ENCODE peak calls at places on chromosomes 6 and 20, in ten cellular contexts. A, N, B, Z, T, P, X, K, O and E are unnamed samples.

GRCh38 chr6:122736606-122737005 is 42.9 kb upstream of the FABP7 start:
- DNase-seq in A (no peak), N (no peak), B (no peak), Z (no peak), T (no peak), P (no peak), X (no peak), K (no peak), O (no peak), E (no peak)

GRCh38 chr6:115396112-115396906 is 664.4 kb downstream of the FRK start:
- DNase-seq in A (no peak), N (no peak), B (no peak), Z (no peak), T (no peak), P (no peak), X (no peak), K (no peak), O (no peak), E (no peak)

GRCh38 chr6:157669747-157670216 is 153.3 kb upstream of the SNX9 start:
- DNase-seq in A (peak; percentile 93), N (peak; percentile 97), B (no peak), Z (peak; percentile 54), T (no peak), P (peak; percentile 38), X (peak; percentile 91), K (peak; percentile 61), O (no peak), E (no peak)

GRCh38 chr20:62025832-62026563 is 39.7 kb downstream of the TAF4 start:
- DNase-seq in A (peak; percentile 46), N (no peak), B (no peak), Z (no peak), T (peak; percentile 18), P (peak; percentile 26), X (no peak), K (no peak), O (no peak), E (no peak)

GRCh38 chr6:132054525-132054924 is 103.4 kb upstream of the CCN2 start:
- DNase-seq in A (no peak), N (no peak), B (no peak), Z (no peak), T (no peak), P (no peak), X (no peak), K (no peak), O (peak; percentile 14), E (no peak)

GRCh38 chr20:57089701-57090144 is 176.7 kb downstream of the BMP7 start:
- DNase-seq in A (peak; percentile 80), N (peak; percentile 92), B (peak; percentile 30), Z (no peak), T (no peak), P (no peak), X (no peak), K (no peak), O (peak; percentile 18), E (peak; percentile 28)

GRCh38 chr20:21826946-21827345 is 121.5 kb downstream of the PAX1 start:
- DNase-seq in A (no peak), N (no peak), B (no peak), Z (no peak), T (no peak), P (no peak), X (no peak), K (no peak), O (no peak), E (no peak)

GRCh38 chr6:107244082-107244741 is 128.9 kb upstream of the BEND3 start:
- DNase-seq in A (no peak), N (no peak), B (no peak), Z (no peak), T (no peak), P (no peak), X (no peak), K (no peak), O (no peak), E (no peak)

GRCh38 chr6:23036401-23036983 is 467.1 kb downstream of the HDGFL1 start:
- DNase-seq in A (no peak), N (no peak), B (no peak), Z (no peak), T (no peak), P (no peak), X (no peak), K (no peak), O (no peak), E (no peak)

GRCh38 chr6:24931752-24932691 is 3.7 kb downstream of the RIPOR2 start:
- DNase-seq in A (no peak), N (no peak), B (no peak), Z (no peak), T (no peak), P (no peak), X (no peak), K (no peak), O (peak; percentile 36), E (no peak)

GRCh38 chr6:40891686-40892085 is 147.3 kb downstream of the UNC5CL start:
- DNase-seq in A (no peak), N (peak; percentile 29), B (no peak), Z (no peak), T (no peak), P (no peak), X (no peak), K (no peak), O (no peak), E (no peak)

GRCh38 chr6:40585661-40586269 is 1.4 kb downstream of the LRFN2 start:
- DNase-seq in A (no peak), N (no peak), B (no peak), Z (no peak), T (no peak), P (no peak), X (no peak), K (no peak), O (no peak), E (no peak)

GRCh38 chr6:99746261-99746895 is 139.7 kb downstream of the PRDM13 start:
- DNase-seq in A (no peak), N (no peak), B (peak; percentile 54), Z (peak; percentile 37), T (peak; percentile 57), P (peak; percentile 19), X (no peak), K (peak; percentile 46), O (peak; percentile 37), E (peak; percentile 16)

GRCh38 chr6:72552938-72553337 is 68.9 kb upstream of the KCNQ5 start:
- DNase-seq in A (no peak), N (no peak), B (no peak), Z (no peak), T (no peak), P (no peak), X (no peak), K (peak; percentile 56), O (no peak), E (no peak)

GRCh38 chr6:23637296-23637695 is 488.7 kb upstream of the NRSN1 start:
- DNase-seq in A (no peak), N (no peak), B (no peak), Z (no peak), T (no peak), P (no peak), X (no peak), K (no peak), O (no peak), E (no peak)

GRCh38 chr6:50707652-50708325 is 5.5 kb upstream of the TFAP2D start:
- DNase-seq in A (no peak), N (no peak), B (no peak), Z (no peak), T (no peak), P (no peak), X (peak; percentile 79), K (no peak), O (no peak), E (no peak)

GRCh38 chr6:119511024-119511423 is 161.5 kb upstream of the MAN1A1 start:
- DNase-seq in A (no peak), N (no peak), B (no peak), Z (no peak), T (no peak), P (no peak), X (no peak), K (no peak), O (no peak), E (no peak)

GRCh38 chr6:150692604-150693003 is 92.9 kb downstream of the PLEKHG1 start:
- DNase-seq in A (no peak), N (no peak), B (no peak), Z (no peak), T (no peak), P (no peak), X (no peak), K (no peak), O (no peak), E (no peak)

GRCh38 chr6:129672883-129673631 is 36.9 kb downstream of the ARHGAP18 start:
- DNase-seq in A (no peak), N (no peak), B (peak; percentile 18), Z (peak; percentile 34), T (no peak), P (no peak), X (no peak), K (no peak), O (peak; percentile 83), E (no peak)

GRCh38 chr6:90350689-90351554 is 54.3 kb upstream of the BACH2 start:
- DNase-seq in A (no peak), N (no peak), B (no peak), Z (no peak), T (no peak), P (no peak), X (no peak), K (no peak), O (no peak), E (peak; percentile 7)

GRCh38 chr20:38299963-38300362 is 4.0 kb upstream of the BPI start:
- DNase-seq in A (no peak), N (no peak), B (no peak), Z (no peak), T (no peak), P (no peak), X (no peak), K (no peak), O (no peak), E (no peak)

GRCh38 chr6:168607272-168608112 is 166.5 kb downstream of the SMOC2 start:
- DNase-seq in A (no peak), N (peak; percentile 81), B (no peak), Z (no peak), T (no peak), P (no peak), X (no peak), K (no peak), O (no peak), E (no peak)

GRCh38 chr6:108635505-108636226 is 74.9 kb downstream of the FOXO3 start:
- DNase-seq in A (no peak), N (no peak), B (peak; percentile 3), Z (no peak), T (no peak), P (no peak), X (no peak), K (no peak), O (no peak), E (no peak)

GRCh38 chr6:12769556-12770255 is 53.1 kb downstream of the PHACTR1 start:
- DNase-seq in A (no peak), N (no peak), B (no peak), Z (no peak), T (no peak), P (no peak), X (no peak), K (no peak), O (no peak), E (no peak)

GRCh38 chr6:144064831-144065668 is 30.3 kb downstream of the SF3B5 start:
- DNase-seq in A (no peak), N (no peak), B (no peak), Z (no peak), T (no peak), P (no peak), X (no peak), K (no peak), O (no peak), E (no peak)